ENCODE peak calls at places on chromosome 9, in five cellular contexts. Q is CD8-positive, alpha-beta T cell; R is Peyer's patch; S is left ventricle myocardium inferior; G is tibial nerve. I is an unnamed sample.

GRCh38 chr9:86434039-86434726 is 80.0 kb upstream of the TUT7 start:
- DNase-seq in Q (no peak), R (no peak), S (no peak), G (peak), I (no peak)

GRCh38 chr9:68562456-68562855 is 21.8 kb upstream of the TMEM252 start:
- DNase-seq in Q (no peak), R (no peak), S (no peak), G (no peak), I (no peak)

GRCh38 chr9:96413312-96414221 is 4.6 kb downstream of the ZNF367 start:
- DNase-seq in Q (peak), R (peak), S (no peak), G (no peak), I (no peak)

GRCh38 chr9:105735366-105735765 is 41.0 kb downstream of the TMEM38B start:
- DNase-seq in Q (no peak), R (no peak), S (no peak), G (no peak), I (no peak)

GRCh38 chr9:132381966-132382541 is 24.6 kb downstream of the TTF1 start:
- DNase-seq in Q (no peak), R (peak), S (no peak), G (no peak), I (no peak)

GRCh38 chr9:137602661-137603060 is 2.8 kb upstream of the ARRDC1 start:
- DNase-seq in Q (no peak), R (no peak), S (no peak), G (no peak), I (no peak)

GRCh38 chr9:87601175-87601574 is 103.5 kb downstream of the DAPK1 start:
- DNase-seq in Q (no peak), R (no peak), S (no peak), G (peak), I (no peak)

GRCh38 chr9:132857601-132858342 is 20.3 kb downstream of the AK8 start:
- DNase-seq in Q (no peak), R (no peak), S (peak), G (no peak), I (no peak)

GRCh38 chr9:127846451-127847154 is 7.9 kb downstream of the ENG start:
- DNase-seq in Q (no peak), R (no peak), S (peak), G (no peak), I (no peak)

GRCh38 chr9:76365028-76365427 is 29.2 kb downstream of the RFK start:
- DNase-seq in Q (no peak), R (no peak), S (no peak), G (no peak), I (no peak)

GRCh38 chr9:127161081-127161621 is 38.7 kb upstream of the ANGPTL2 start:
- DNase-seq in Q (no peak), R (no peak), S (no peak), G (no peak), I (no peak)

GRCh38 chr9:68482548-68482947 is 58.1 kb downstream of the TMEM252 start:
- DNase-seq in Q (no peak), R (no peak), S (no peak), G (no peak), I (no peak)

GRCh38 chr9:124257070-124257864 is 482 bp upstream of the NEK6 start:
- DNase-seq in Q (no peak), R (no peak), S (no peak), G (no peak), I (no peak)

GRCh38 chr9:28031521-28032177 is 458.4 kb upstream of the C9orf72 start:
- DNase-seq in Q (no peak), R (no peak), S (no peak), G (no peak), I (no peak)

GRCh38 chr9:121945849-121946248 is 147.3 kb downstream of the TTLL11 start:
- DNase-seq in Q (no peak), R (no peak), S (no peak), G (no peak), I (no peak)

GRCh38 chr9:114240647-114241558 is 82.0 kb upstream of the ORM1 start:
- DNase-seq in Q (no peak), R (no peak), S (no peak), G (no peak), I (no peak)

GRCh38 chr9:114237781-114238180 is 82.4 kb downstream of the COL27A1 start:
- DNase-seq in Q (no peak), R (no peak), S (no peak), G (no peak), I (no peak)

GRCh38 chr9:114240216-114240615 is 82.7 kb upstream of the ORM1 start:
- DNase-seq in Q (no peak), R (no peak), S (no peak), G (no peak), I (no peak)

GRCh38 chr9:114238471-114238870 is 83.1 kb downstream of the COL27A1 start:
- DNase-seq in Q (no peak), R (no peak), S (peak), G (peak), I (no peak)

DNA sequence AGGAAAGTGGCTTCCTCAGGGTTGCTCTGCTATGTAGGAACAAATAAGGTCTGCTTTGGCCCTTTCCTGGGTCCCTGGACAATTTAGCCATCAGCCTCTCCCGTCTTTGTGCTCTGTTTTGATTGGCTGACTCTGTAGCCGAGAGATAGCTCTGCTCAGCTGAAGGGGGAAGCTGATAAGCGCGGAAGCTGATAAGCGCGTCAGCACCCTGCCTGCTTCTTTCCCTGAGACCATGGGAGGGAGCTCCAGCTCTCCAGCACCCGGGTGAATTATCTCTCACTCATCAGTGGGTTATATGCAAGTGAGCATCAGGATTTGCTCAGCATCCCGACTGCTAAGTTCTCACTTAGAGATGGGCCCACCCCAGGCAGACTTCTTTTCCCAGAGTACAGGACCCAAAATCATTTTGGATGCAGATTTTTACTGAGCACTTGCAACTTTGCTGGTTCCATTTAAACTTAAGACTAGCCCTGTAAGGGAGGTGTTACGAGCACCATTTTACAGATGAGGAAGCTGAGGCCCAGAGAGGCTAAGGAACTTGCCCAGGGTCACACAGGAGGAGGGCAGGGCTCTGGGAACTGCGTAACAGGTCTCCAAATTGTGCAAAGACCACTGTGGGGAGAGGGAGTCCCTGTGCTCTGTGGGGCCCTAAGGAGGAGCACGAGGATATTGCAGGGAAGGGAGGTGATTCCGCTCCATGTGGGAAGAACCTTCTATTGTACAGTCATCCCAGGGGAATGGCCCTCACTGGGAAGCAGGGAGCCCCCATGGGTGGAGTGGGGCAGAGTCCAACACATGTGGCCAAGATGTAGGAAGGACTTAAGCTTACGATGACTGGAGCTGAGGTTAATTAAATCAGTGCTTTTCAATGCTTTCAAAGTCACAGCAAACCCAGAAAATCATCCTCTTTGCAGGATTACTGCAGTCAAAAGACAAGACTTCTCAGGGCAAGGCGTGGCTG is 83.7 kb upstream of the ORM1 start:
- DNase-seq in Q (no peak), R (no peak), S (no peak), G (no peak), I (no peak)
- TF ChIP-seq CTCF in Q (no peak), R (peak), S (peak), G (peak), I (no peak)

DNA sequence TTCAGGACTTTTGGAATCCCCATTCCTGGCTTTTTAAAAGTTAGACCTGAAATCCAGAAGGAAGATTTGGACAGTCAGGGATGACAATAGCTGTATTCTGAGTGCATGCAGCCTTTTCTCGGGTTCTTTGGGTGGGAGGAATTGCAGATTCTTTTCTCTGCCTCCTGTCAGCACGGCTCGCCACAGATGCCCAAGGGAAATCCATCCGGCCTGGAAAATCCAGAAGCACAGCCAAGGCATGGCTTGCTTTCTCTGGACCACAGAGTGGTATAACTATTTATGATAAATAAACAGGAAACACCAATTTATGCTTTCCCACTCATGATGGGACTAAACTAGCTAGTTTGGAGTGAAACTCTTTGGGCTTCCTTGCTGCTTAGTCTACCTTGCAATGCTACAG is 59.1 kb downstream of the C9orf152 start:
- DNase-seq in Q (no peak), R (no peak), S (no peak), G (no peak), I (no peak)
- H3K27ac ChIP-seq in Q (no peak), R (peak), S (peak), G (peak), I (no peak)

GRCh38 chr9:104094534-104095020 is 468 bp downstream of the SMC2 start:
- DNase-seq in Q (no peak), R (no peak), S (no peak), G (no peak), I (no peak)
- TF ChIP-seq CTCF in Q (no peak), R (no peak), S (no peak), G (no peak), I (no peak)

GRCh38 chr9:18362901-18363685 is 110.9 kb upstream of the ADAMTSL1 start:
- DNase-seq in Q (no peak), R (no peak), S (no peak), G (no peak), I (no peak)
- H3K27ac ChIP-seq in Q (no peak), R (no peak), S (peak), G (no peak), I (no peak)

DNA sequence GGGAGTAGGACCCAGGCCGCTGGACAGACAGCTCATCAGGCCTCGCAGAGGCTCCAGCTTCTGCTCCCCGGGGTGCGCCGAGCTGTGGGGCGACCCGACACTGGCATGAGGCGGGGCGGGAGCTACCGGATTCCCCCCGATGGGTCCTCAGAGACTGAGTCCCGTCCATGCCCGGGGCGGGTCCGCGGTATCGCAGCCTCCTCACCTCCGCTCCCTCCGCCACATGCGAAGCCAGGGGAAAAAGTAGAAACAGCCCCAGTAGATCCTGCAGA is 2.6 kb upstream of the CCL27 start:
- DNase-seq in Q (no peak), R (no peak), S (no peak), G (no peak), I (no peak)
- TF ChIP-seq CTCF in Q (no peak), R (no peak), S (no peak), G (no peak), I (no peak)

GRCh38 chr9:129624168-129624759 is 1.7 kb upstream of the NTMT1 start:
- DNase-seq in Q (peak), R (peak), S (no peak), G (peak), I (peak)

GRCh38 chr9:129623331-129623730 is 2.4 kb upstream of the C9orf50 start:
- DNase-seq in Q (no peak), R (no peak), S (no peak), G (no peak), I (no peak)

GRCh38 chr9:129626944-129627297 is 958 bp downstream of the NTMT1 start:
- DNase-seq in Q (no peak), R (no peak), S (no peak), G (no peak), I (no peak)

GRCh38 chr9:129626079-129626943 is at the start of gene NTMT1:
- DNase-seq in Q (peak), R (peak), S (peak), G (peak), I (peak)

GRCh38 chr9:129624947-129625346 is 1.0 kb upstream of the NTMT1 start:
- DNase-seq in Q (no peak), R (no peak), S (no peak), G (no peak), I (peak)
- H3K27ac ChIP-seq in Q (peak), R (peak), S (no peak), G (no peak), I (peak)

GRCh38 chr9:120032639-120033038 is 547.3 kb downstream of the CDK5RAP2 start:
- DNase-seq in Q (no peak), R (no peak), S (no peak), G (no peak), I (no peak)
- TF ChIP-seq CTCF in Q (no peak), R (no peak), S (peak), G (no peak), I (no peak)

GRCh38 chr9:111605041-111605559 is 5.7 kb upstream of the PTGR1 start:
- DNase-seq in Q (no peak), R (no peak), S (no peak), G (no peak), I (no peak)

GRCh38 chr9:111601237-111602018 is 2.0 kb upstream of the PTGR1 start:
- DNase-seq in Q (no peak), R (no peak), S (no peak), G (no peak), I (no peak)

GRCh38 chr9:111604054-111604615 is 4.7 kb upstream of the PTGR1 start:
- DNase-seq in Q (no peak), R (no peak), S (no peak), G (no peak), I (no peak)

GRCh38 chr9:111599948-111600343 is 499 bp upstream of the PTGR1 start:
- DNase-seq in Q (no peak), R (no peak), S (no peak), G (no peak), I (no peak)

DNA sequence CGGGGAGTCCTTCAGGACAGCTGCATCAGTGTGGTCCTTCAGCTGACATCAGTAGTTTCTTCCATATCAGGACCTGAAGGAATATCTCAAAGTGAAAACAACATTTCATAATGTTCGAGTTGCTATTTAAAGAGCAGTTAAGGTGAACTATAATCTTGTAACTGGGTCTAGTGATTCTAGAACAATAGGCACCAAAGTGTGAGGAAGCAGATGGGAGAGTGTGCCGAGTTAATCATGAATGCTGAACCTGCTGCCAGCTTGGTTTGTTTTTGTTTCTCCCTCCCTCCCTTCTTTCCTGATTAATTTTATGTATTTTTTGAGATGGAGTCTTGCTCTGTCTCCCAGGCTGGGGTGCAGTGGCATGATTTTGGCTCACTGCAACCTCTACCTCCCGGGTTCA is 3.6 kb upstream of the PTGR1 start:
- DNase-seq in Q (no peak), R (no peak), S (no peak), G (no peak), I (no peak)
- H3K27ac ChIP-seq in Q (no peak), R (no peak), S (no peak), G (no peak), I (no peak)

GRCh38 chr9:35814841-35815543 is at the start of gene HINT2:
- DNase-seq in Q (peak), R (peak), S (peak), G (peak), I (peak)
- TF ChIP-seq CTCF in Q (no peak), R (no peak), S (no peak), G (peak), I (no peak)

I was measured in CD4-positive, alpha-beta T cell.